ENCODE peak calls at places on chromosome 5, in six cellular contexts. C is left ventricle myocardium inferior; G is cardiac muscle cell; L is right lobe of liver; A is heart right ventricle; J is CD4-positive, alpha-beta T cell. F is an unnamed sample. For H3K9me3, the result is how much of the 10 kb centered on the place peaks cover.

GRCh38 chr5:158589939-158590338 is 509.8 kb downstream of the EBF1 start:
- DNase-seq in G (peak), J (no peak), A (no peak), C (no peak), L (no peak), F (no peak)

GRCh38 chr5:120435129-120435528 is 29.0 kb upstream of the PRR16 start:
- DNase-seq in J (no peak), L (no peak), A (no peak), G (no peak), C (no peak), F (no peak)

GRCh38 chr5:74673011-74673790 is 11.8 kb upstream of the HEXB start:
- DNase-seq in A (no peak), L (no peak), C (no peak), J (no peak), G (peak), F (no peak)

GRCh38 chr5:95664204-95664786 is 17.7 kb downstream of the RFESD start:
- DNase-seq in L (no peak), J (no peak), A (no peak), C (no peak), G (peak), F (no peak)

GRCh38 chr5:67244345-67244793 is 47.8 kb upstream of the CD180 start:
- DNase-seq in G (peak), J (no peak), L (peak), C (no peak), A (no peak), F (no peak)

GRCh38 chr5:101393795-101394450 is 490.8 kb upstream of the ST8SIA4 start:
- DNase-seq in G (no peak), A (no peak), L (no peak), C (no peak), J (no peak), F (no peak)

GRCh38 chr5:169178269-169178668 is 122.7 kb downstream of the SLIT3 start:
- DNase-seq in C (no peak), A (no peak), G (no peak), L (no peak), J (no peak), F (no peak)

GRCh38 chr5:142846402-142846801 is 76.2 kb downstream of the ARHGAP26 start:
- DNase-seq in A (no peak), C (no peak), G (no peak), J (no peak), L (no peak), F (no peak)

GRCh38 chr5:167816354-167816753 is 475.1 kb upstream of the WWC1 start:
- DNase-seq in J (no peak), G (peak), L (no peak), C (no peak), A (no peak), F (no peak)

GRCh38 chr5:75681125-75681830 is 36.0 kb downstream of the POC5 start:
- DNase-seq in C (no peak), A (no peak), L (no peak), J (no peak), G (peak), F (no peak)

GRCh38 chr5:168695436-168695835 is 116.3 kb upstream of the PANK3 start:
- DNase-seq in J (no peak), A (no peak), L (no peak), C (no peak), G (no peak), F (no peak)

GRCh38 chr5:159330131-159330530 is at the start of gene IL12B:
- DNase-seq in A (no peak), G (peak), L (no peak), C (no peak), J (no peak), F (no peak)

GRCh38 chr5:14204785-14205321 is 61.7 kb downstream of the TRIO start:
- DNase-seq in A (peak), L (peak), C (peak), G (peak), J (no peak), F (no peak)

GRCh38 chr5:129718766-129719165 is 29.1 kb upstream of the MINAR2 start:
- DNase-seq in L (no peak), C (no peak), G (peak), J (no peak), A (no peak), F (no peak)

GRCh38 chr5:44997506-44997905 is 188.8 kb downstream of the MRPS30 start:
- DNase-seq in A (no peak), C (no peak), J (no peak), G (no peak), L (no peak), F (no peak)

GRCh38 chr5:56075361-56075760 is 80.6 kb upstream of the IL6ST start:
- DNase-seq in C (peak), A (peak), J (no peak), L (no peak), G (peak), F (no peak)

GRCh38 chr5:156147948-156148285 is 179.0 kb upstream of the SGCD start:
- DNase-seq in J (no peak), C (no peak), G (no peak), L (no peak), A (no peak), F (no peak)

GRCh38 chr5:27706832-27707231 is 668.4 kb upstream of the CDH9 start:
- DNase-seq in A (no peak), L (no peak), G (peak), C (no peak), J (no peak), F (no peak)

GRCh38 chr5:52837591-52838001 is 49.9 kb downstream of the ITGA1 start:
- DNase-seq in L (no peak), G (peak), C (no peak), A (no peak), J (no peak), F (no peak)

GRCh38 chr5:158619083-158619788 is 480.5 kb downstream of the EBF1 start:
- DNase-seq in A (no peak), L (no peak), G (no peak), J (no peak), C (no peak), F (no peak)

GRCh38 chr5:61943718-61944117 is 362.3 kb upstream of the KIF2A start:
- DNase-seq in G (no peak), J (no peak), A (no peak), L (no peak), C (no peak), F (no peak)

GRCh38 chr5:6118691-6119090 is 259.7 kb downstream of the MED10 start:
- DNase-seq in J (no peak), A (no peak), L (no peak), C (no peak), G (no peak), F (no peak)

GRCh38 chr5:37859805-37860204 is 20.0 kb upstream of the GDNF start:
- DNase-seq in A (no peak), L (no peak), G (no peak), C (no peak), J (no peak), F (no peak)

GRCh38 chr5:84260140-84260539 is 124.5 kb downstream of the EDIL3 start:
- DNase-seq in A (no peak), J (no peak), G (no peak), L (no peak), C (no peak), F (no peak)

GRCh38 chr5:68070641-68071191 is 144.8 kb upstream of the PIK3R1 start:
- DNase-seq in G (no peak), L (no peak), C (no peak), J (no peak), A (no peak), F (no peak)

GRCh38 chr5:398475-399295 is 44.3 kb upstream of the EXOC3 start:
- DNase-seq in A (no peak), J (no peak), C (no peak), G (no peak), L (no peak), F (no peak)

GRCh38 chr5:19975795-19976194 is 12.2 kb downstream of the CDH18 start:
- DNase-seq in G (no peak), C (no peak), J (no peak), L (no peak), A (no peak), F (no peak)

GRCh38 chr5:151040211-151040747 is 19.9 kb downstream of the GPX3 start:
- DNase-seq in C (peak), A (no peak), L (peak), G (peak), J (no peak), F (no peak)

GRCh38 chr5:85628153-85628552 is 989.6 kb upstream of the COX7C start:
- DNase-seq in A (no peak), L (no peak), G (no peak), C (no peak), J (no peak), F (no peak)

GRCh38 chr5:68149189-68149588 is 66.4 kb upstream of the PIK3R1 start:
- DNase-seq in G (peak), J (no peak), C (no peak), A (no peak), L (peak), F (no peak)

GRCh38 chr5:162837161-162837560 is 600.2 kb upstream of the CCNG1 start:
- DNase-seq in A (no peak), C (no peak), J (no peak), G (no peak), L (no peak), F (no peak)

GRCh38 chr5:145347026-145347616 is 488.0 kb downstream of the PRELID2 start:
- DNase-seq in G (peak), C (no peak), A (no peak), J (no peak), L (no peak), F (no peak)

GRCh38 chr5:121731377-121731776 is 120.3 kb upstream of the FTMT start:
- DNase-seq in G (no peak), L (no peak), J (no peak), C (no peak), A (no peak), F (no peak)

GRCh38 chr5:42894057-42894456 is 82.4 kb upstream of the SELENOP start:
- DNase-seq in A (peak), C (peak), J (no peak), G (peak), L (no peak), F (no peak)

GRCh38 chr5:126544087-126544740 is 50.8 kb downstream of the ALDH7A1 start:
- DNase-seq in G (peak), C (no peak), L (no peak), J (peak), A (no peak), F (no peak)

GRCh38 chr5:151182501-151182900 is 24.9 kb upstream of the ANXA6 start:
- DNase-seq in C (no peak), A (no peak), J (no peak), L (no peak), G (no peak), F (no peak)

GRCh38 chr5:72871358-72872024 is 55.0 kb downstream of the TNPO1 start:
- DNase-seq in G (no peak), C (no peak), A (no peak), L (no peak), J (no peak), F (no peak)

GRCh38 chr5:100693481-100693880 is 158.3 kb downstream of the FAM174A start:
- DNase-seq in J (no peak), L (no peak), A (no peak), C (no peak), G (no peak), F (no peak)

GRCh38 chr5:165617491-165617890 is 2112.1 kb downstream of the MAT2B start:
- DNase-seq in C (no peak), G (no peak), L (no peak), J (no peak), A (no peak), F (no peak)
- H3K9me3 ChIP-seq in C (under half), G (under half), L (under half), J (under half), A (under half), F (under half)

GRCh38 chr5:177041936-177042335 is 19.4 kb downstream of the ZNF346 start:
- DNase-seq in L (no peak), G (no peak), J (no peak), C (no peak), A (no peak), F (no peak)
- TF ChIP-seq CTCF in L (no peak), G (no peak), J (no peak), C (no peak), A (no peak), F (no peak)

GRCh38 chr5:2515180-2515809 is 236.2 kb downstream of the IRX2 start:
- DNase-seq in L (no peak), A (no peak), C (no peak), G (no peak), J (no peak), F (no peak)

GRCh38 chr5:2519153-2519552 is 232.3 kb downstream of the IRX2 start:
- DNase-seq in L (no peak), A (no peak), J (no peak), G (no peak), C (no peak), F (peak)

GRCh38 chr5:2523180-2523579 is 228.3 kb downstream of the IRX2 start:
- DNase-seq in A (no peak), J (no peak), L (no peak), G (no peak), C (no peak), F (no peak)

GRCh38 chr5:2522372-2522771 is 229.1 kb downstream of the IRX2 start:
- DNase-seq in C (no peak), J (no peak), G (no peak), A (no peak), L (no peak), F (no peak)

DNA sequence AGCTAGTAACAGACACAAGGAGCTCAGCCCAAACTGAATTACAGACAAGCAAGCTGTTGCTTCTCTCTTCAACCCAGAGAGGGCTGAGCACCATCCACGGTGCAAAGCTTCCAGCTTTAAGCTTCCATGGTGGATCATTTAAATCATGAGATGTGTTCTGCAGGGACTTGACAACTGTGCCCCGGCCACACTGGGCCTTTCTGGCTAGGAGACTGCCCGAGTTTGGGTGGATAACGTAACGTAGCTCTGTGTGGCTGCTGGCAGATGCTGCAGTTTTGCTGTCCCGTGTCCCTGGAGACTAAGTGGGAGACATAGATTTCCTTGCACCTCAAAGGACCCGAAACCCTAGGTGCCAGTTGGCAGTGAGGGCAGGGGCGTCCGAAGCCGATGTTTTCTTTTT is 234.0 kb downstream of the IRX2 start:
- DNase-seq in L (no peak), G (no peak), A (no peak), C (no peak), J (no peak), F (no peak)
- H3K9me3 ChIP-seq in L (under half), G (under half), A (under half), C (under half), J (under half), F (under half)

DNA sequence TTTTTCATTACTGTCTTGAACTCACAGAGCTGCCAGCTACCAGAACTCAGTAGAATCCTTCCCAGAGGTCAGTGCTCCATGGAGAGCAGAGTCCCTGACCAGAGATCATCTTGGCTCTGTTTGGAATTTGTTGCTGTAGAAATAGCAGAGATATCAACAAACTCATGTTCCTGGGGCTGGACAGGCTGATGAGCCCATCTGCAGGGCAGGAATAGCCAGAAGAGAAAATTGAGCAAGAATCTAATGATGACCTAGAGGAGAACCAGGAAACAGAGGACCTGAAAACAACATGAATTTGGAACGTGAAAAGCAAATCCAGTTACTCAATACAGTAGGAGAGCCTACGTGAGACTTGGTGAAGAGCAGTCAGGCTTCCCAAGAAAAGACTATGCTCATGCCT is 437.8 kb downstream of the PLK2 start:
- DNase-seq in G (peak), L (peak), C (no peak), J (no peak), A (no peak), F (no peak)
- TF ChIP-seq CTCF in G (no peak), L (no peak), C (no peak), J (no peak), A (no peak), F (no peak)

DNA sequence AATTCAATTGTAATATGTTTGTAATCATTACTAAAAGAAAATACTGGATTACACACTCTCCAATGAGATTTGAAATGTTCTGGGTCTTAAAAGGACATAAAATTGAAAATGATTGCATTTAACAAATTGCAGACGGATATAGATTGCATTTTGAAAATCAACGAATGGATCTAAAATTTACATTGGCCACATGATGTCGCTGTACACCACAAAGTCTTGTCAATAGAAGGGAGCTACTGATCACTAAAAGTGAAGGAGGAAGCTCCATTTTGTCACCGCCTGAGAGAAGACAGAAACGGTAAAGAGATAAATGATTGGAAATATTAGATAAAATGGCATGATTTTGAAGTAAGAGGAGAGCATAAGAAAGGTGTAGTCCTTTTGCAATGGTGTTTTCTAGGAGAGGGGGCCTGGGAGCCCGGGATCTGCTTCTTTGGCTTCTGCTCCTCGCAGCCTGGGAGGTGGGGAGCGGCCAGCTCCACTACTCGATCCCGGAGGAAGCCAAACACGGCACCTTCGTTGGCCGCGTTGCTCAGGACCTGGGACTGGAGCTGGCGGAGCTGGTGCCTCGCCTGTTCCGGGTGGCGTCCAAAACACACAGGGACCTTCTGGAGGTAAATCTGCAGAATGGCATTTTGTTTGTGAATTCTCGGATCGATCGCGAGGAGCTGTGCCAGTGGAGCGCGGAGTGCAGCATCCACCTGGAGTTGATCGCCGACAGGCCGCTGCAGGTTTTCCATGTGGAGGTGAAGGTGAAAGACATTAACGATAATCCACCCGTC is at the start of gene PCDHA1:
- DNase-seq in G (no peak), A (no peak), L (no peak), J (no peak), C (no peak), F (no peak)
- H3K9me3 ChIP-seq in G (under half), A (under half), L (under half), J (half or more), C (half or more), F (under half)

GRCh38 chr5:148311516-148311915 is 707 bp upstream of the SPINK7 start:
- DNase-seq in C (no peak), J (no peak), G (no peak), A (no peak), L (no peak), F (no peak)

GRCh38 chr5:148309746-148310145 is 2.5 kb upstream of the SPINK7 start:
- DNase-seq in G (no peak), L (no peak), J (no peak), C (no peak), A (no peak), F (no peak)

GRCh38 chr5:148312159-148312558 is at the start of gene SPINK7:
- DNase-seq in G (no peak), J (no peak), C (no peak), L (no peak), A (no peak), F (no peak)

GRCh38 chr5:148309019-148309418 is 3.2 kb upstream of the SPINK7 start:
- DNase-seq in J (no peak), A (no peak), C (no peak), L (no peak), G (no peak), F (no peak)

DNA sequence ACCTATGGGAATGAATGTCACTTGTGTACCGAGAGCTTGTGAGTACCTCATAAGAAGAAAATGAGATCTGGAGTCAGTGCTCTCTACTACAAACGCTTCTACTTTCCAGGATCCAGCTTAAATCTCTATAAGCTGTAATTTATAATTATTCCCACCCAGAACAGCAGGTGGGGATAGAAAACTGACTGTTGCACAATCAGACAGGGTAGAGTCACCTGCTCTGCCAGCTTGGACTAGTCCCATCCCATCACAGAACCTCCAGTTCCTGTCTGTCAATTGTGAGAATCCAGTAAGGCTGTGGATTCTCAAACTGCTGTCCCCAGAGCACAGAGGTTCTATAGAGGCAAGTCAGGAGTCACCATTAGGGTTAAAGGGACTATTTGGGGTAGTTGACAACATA is 2.0 kb downstream of the SPINK7 start:
- DNase-seq in J (no peak), G (no peak), L (no peak), C (no peak), A (no peak), F (no peak)
- TF ChIP-seq CTCF in J (no peak), G (no peak), L (no peak), C (no peak), A (peak), F (no peak)

GRCh38 chr5:178984145-178985072 is 10.7 kb downstream of the GRM6 start:
- DNase-seq in L (no peak), A (no peak), G (no peak), C (no peak), J (no peak), F (no peak)

GRCh38 chr5:178983728-178984127 is 11.4 kb downstream of the GRM6 start:
- DNase-seq in C (no peak), G (no peak), A (no peak), L (no peak), J (no peak), F (no peak)

GRCh38 chr5:178982941-178983340 is 12.2 kb downstream of the GRM6 start:
- DNase-seq in G (no peak), J (no peak), L (no peak), A (no peak), C (no peak), F (no peak)

GRCh38 chr5:178986326-178986960 is 8.7 kb downstream of the GRM6 start:
- DNase-seq in A (no peak), J (no peak), C (no peak), L (no peak), G (no peak), F (no peak)

GRCh38 chr5:178981381-178981780 is 13.7 kb downstream of the GRM6 start:
- DNase-seq in L (no peak), C (no peak), G (no peak), A (no peak), J (no peak), F (no peak)
- H3K9me3 ChIP-seq in L (under half), C (half or more), G (under half), A (under half), J (under half), F (under half)

DNA sequence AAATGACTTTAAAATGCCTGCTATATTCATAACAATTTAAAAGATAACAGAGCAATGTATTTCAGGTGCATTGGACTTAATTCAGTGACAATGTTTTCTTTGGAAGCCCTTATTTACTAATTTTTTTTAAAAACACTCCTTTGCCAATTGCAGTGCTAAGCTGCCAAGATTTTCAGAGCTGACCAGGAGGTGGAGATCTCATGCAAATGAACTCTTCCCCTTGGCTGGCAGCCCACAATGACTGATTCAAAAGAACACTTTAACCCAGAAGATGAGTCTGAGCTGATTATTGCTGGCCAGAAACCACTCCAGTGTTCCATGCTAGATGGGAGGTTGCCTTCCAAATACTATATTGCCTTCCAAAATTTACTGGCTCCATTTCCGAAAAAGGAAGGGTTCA is 128.3 kb upstream of the CCNH start:
- DNase-seq in J (no peak), L (peak), C (peak), G (peak), A (peak), F (no peak)
- TF ChIP-seq CTCF in J (no peak), L (no peak), C (peak), G (no peak), A (no peak), F (no peak)